ENCODE peak calls at places on chromosomes 7 and 10, in nine cellular contexts. E is type B pancreatic cell; J is tibial nerve; I is H54; Q is GM23248; F is GM04503; N is activated CD8-positive, alpha-beta memory T cell treated with anti-CD3 and anti-CD28 coated beads for 4 hours; S is RKO; B is right lobe of liver. Y is an unnamed sample.

GRCh38 chr7:150451833-150452431 is 1.5 kb downstream of the GIMAP8 start:
- DNase-seq in J (no peak), N (no peak), Q (no peak), F (no peak), S (no peak), E (no peak), I (no peak), B (no peak), Y (no peak)

GRCh38 chr7:4683884-4684565 is 1.9 kb downstream of the FOXK1 start:
- DNase-seq in E (no peak), S (peak; percentile 82), N (no peak), B (peak; percentile 63), F (peak; percentile 30), I (peak; percentile 79), Q (peak; percentile 84), J (peak; percentile 41), Y (peak; percentile 24)

GRCh38 chr7:129386563-129386962 is 47.7 kb upstream of the STRIP2 start:
- DNase-seq in N (no peak), F (no peak), I (no peak), E (no peak), Q (no peak), B (no peak), S (no peak), J (no peak), Y (no peak)

GRCh38 chr10:62081322-62081945 is 179.9 kb downstream of the ARID5B start:
- DNase-seq in Q (peak; percentile 59), I (no peak), J (no peak), E (no peak), B (no peak), S (no peak), F (no peak), N (no peak), Y (no peak)

GRCh38 chr7:86644282-86645173 is 819 bp downstream of the GRM3 start:
- DNase-seq in N (no peak), J (no peak), Q (no peak), S (no peak), E (no peak), I (no peak), B (no peak), F (no peak), Y (no peak)

GRCh38 chr10:109919224-109919623 is 4.1 kb downstream of the XPNPEP1 start:
- DNase-seq in J (no peak), S (peak; percentile 32), N (no peak), E (no peak), Q (no peak), F (no peak), I (no peak), B (no peak), Y (no peak)

GRCh38 chr7:17611611-17612010 is 313.2 kb downstream of the AHR start:
- DNase-seq in Q (no peak), J (no peak), S (no peak), B (no peak), I (no peak), N (no peak), F (no peak), E (no peak), Y (no peak)

GRCh38 chr10:110446954-110447608 is 50.6 kb upstream of the DUSP5 start:
- DNase-seq in E (no peak), F (peak; percentile 83), N (no peak), B (peak; percentile 28), I (peak; percentile 82), Q (peak; percentile 92), S (peak; percentile 95), J (no peak), Y (no peak)

GRCh38 chr7:81233208-81233940 is 314.5 kb upstream of the SEMA3C start:
- DNase-seq in J (no peak), Q (peak; percentile 68), I (no peak), S (no peak), N (no peak), F (no peak), E (no peak), B (no peak), Y (no peak)

GRCh38 chr7:141294122-141294829 is 220.4 kb downstream of the TMEM178B start:
- DNase-seq in J (no peak), S (no peak), E (no peak), Q (no peak), B (no peak), F (no peak), I (no peak), N (no peak), Y (no peak)

GRCh38 chr10:33126742-33127141 is 168.7 kb upstream of the ITGB1 start:
- DNase-seq in Q (no peak), S (no peak), B (no peak), F (no peak), I (no peak), N (no peak), E (no peak), J (no peak), Y (no peak)